ENCODE peak calls at places on chromosomes 16 and 17, in ten cellular contexts. R is OCI-M1; B is stomach; N is right lobe of liver; Y is GOT3; L is ovary; O is skeletal muscle cell; S is activated T-helper 1 cell treated with anti-CD3 and anti-CD28 coated beads, Interleukin-12 subunit alpha, Interleukin-12 subunit beta, Interleukin-2, Interleukin-4 antibody, amounts not matched to agents 30 ng/mL and 10 ng/mL and 1 ng/mL, durations not matched to agents 14 hours and 24 hours and 36 hours; V is body of pancreas; Q is NCI-H2081. F is an unnamed sample.

GRCh38 chr17:37147301-37147812 is 198.6 kb downstream of the AATF start:
- DNase-seq in L (no peak), Y (no peak), R (no peak), B (no peak), Q (no peak), S (no peak), N (no peak), V (no peak), O (no peak), F (no peak)

GRCh38 chr17:511833-512251 is 159.2 kb upstream of the RPH3AL start:
- DNase-seq in L (peak), R (no peak), N (no peak), B (no peak), O (no peak), V (no peak), Y (no peak), S (no peak), Q (no peak), F (no peak)

GRCh38 chr17:78278139-78278741 is 46.8 kb downstream of the TMEM235 start:
- DNase-seq in O (peak), N (peak), R (no peak), B (no peak), Y (no peak), Q (no peak), S (no peak), L (no peak), V (no peak), F (no peak)

GRCh38 chr16:85383836-85384825 is 229.0 kb upstream of the GSE1 start:
- DNase-seq in Y (no peak), B (no peak), L (no peak), O (no peak), N (peak), V (no peak), R (no peak), Q (no peak), S (no peak), F (no peak)

GRCh38 chr17:21300601-21301571 is 16.4 kb downstream of the MAP2K3 start:
- DNase-seq in S (no peak), V (no peak), Y (no peak), Q (no peak), B (no peak), R (no peak), N (peak), L (no peak), O (no peak), F (no peak)

GRCh38 chr16:3822366-3823045 is 58.0 kb downstream of the CREBBP start:
- DNase-seq in N (no peak), O (no peak), Y (no peak), Q (no peak), L (no peak), R (no peak), B (no peak), V (no peak), S (no peak), F (no peak)

GRCh38 chr16:70160821-70161220 is 12.8 kb upstream of the CLEC18C start:
- DNase-seq in L (no peak), R (no peak), N (no peak), V (no peak), O (no peak), S (no peak), B (no peak), Q (no peak), Y (no peak), F (no peak)

GRCh38 chr16:30946671-30947532 is 2.0 kb upstream of the ORAI3 start:
- DNase-seq in Y (no peak), S (no peak), N (peak), O (no peak), Q (no peak), L (peak), B (no peak), V (no peak), R (no peak), F (no peak)

GRCh38 chr16:58109330-58109729 is 19.9 kb downstream of the CFAP20 start:
- DNase-seq in R (no peak), B (no peak), S (no peak), V (no peak), N (no peak), O (no peak), Q (no peak), L (no peak), Y (no peak), F (no peak)

GRCh38 chr16:84613408-84614071 is 4.3 kb downstream of the COTL1 start:
- DNase-seq in Q (no peak), R (no peak), L (no peak), B (no peak), V (no peak), S (no peak), N (no peak), O (no peak), Y (no peak), F (no peak)

GRCh38 chr17:9912146-9913099 is 7.4 kb upstream of the RCVRN start:
- DNase-seq in R (no peak), Q (no peak), V (no peak), B (no peak), Y (no peak), N (no peak), S (no peak), O (no peak), L (no peak), F (no peak)

GRCh38 chr17:2068589-2069051 is 13.7 kb downstream of the HIC1 start:
- DNase-seq in Q (no peak), R (no peak), S (no peak), N (no peak), L (peak), O (no peak), Y (no peak), B (no peak), V (no peak), F (peak)

GRCh38 chr17:48576479-48577309 is 1.5 kb downstream of the HOXB4 start:
- DNase-seq in Y (no peak), S (no peak), R (peak), B (no peak), N (no peak), Q (peak), V (no peak), L (no peak), O (no peak), F (no peak)